ENCODE peak calls at places on chromosomes 13 and 19, in nine cellular contexts. T, R, A, J, E, K, C, O and I are unnamed samples.

GRCh38 chr13:30235206-30235605 is 72.1 kb downstream of the KATNAL1 start:
- DNase-seq in E (peak), K (no peak), O (no peak), C (no peak), A (no peak), T (no peak), J (no peak), R (no peak), I (no peak)

GRCh38 chr13:96994030-96994848 is at the start of gene OXGR1:
- DNase-seq in E (peak), C (no peak), O (no peak), R (peak), A (peak), T (no peak), J (no peak), K (no peak), I (no peak)

GRCh38 chr19:45863840-45864628 is at the start of gene FOXA3:
- DNase-seq in O (peak), E (peak), J (peak), T (peak), C (peak), A (peak), R (peak), K (no peak), I (no peak)

GRCh38 chr19:18446811-18447359 is 9.0 kb upstream of the ISYNA1 start:
- DNase-seq in K (no peak), A (no peak), C (no peak), T (no peak), R (no peak), J (no peak), O (no peak), E (no peak), I (no peak)

GRCh38 chr13:30364876-30365275 is 57.4 kb upstream of the UBE2L5 start:
- DNase-seq in A (peak), T (no peak), K (no peak), O (no peak), E (peak), J (peak), C (no peak), R (no peak), I (no peak)

GRCh38 chr19:7908078-7908699 is 4.5 kb downstream of the MAP2K7 start:
- DNase-seq in J (no peak), C (no peak), K (no peak), A (peak), R (no peak), O (no peak), T (no peak), E (no peak), I (no peak)

GRCh38 chr13:31377946-31378345 is 178.2 kb downstream of the B3GLCT start:
- DNase-seq in T (no peak), A (no peak), R (no peak), C (no peak), K (no peak), J (no peak), E (no peak), O (no peak), I (no peak)

GRCh38 chr19:15101479-15102082 is 5.6 kb upstream of the SYDE1 start:
- DNase-seq in T (no peak), J (peak), A (peak), C (no peak), K (no peak), O (no peak), E (peak), R (peak), I (no peak)

GRCh38 chr13:48443442-48444208 is 30.7 kb upstream of the LPAR6 start:
- DNase-seq in C (no peak), E (no peak), K (no peak), R (no peak), J (no peak), A (no peak), O (no peak), T (no peak), I (no peak)

GRCh38 chr19:2723345-2723715 is 2.2 kb upstream of the DIRAS1 start:
- DNase-seq in J (no peak), T (no peak), K (no peak), E (no peak), C (no peak), R (no peak), A (no peak), O (no peak), I (no peak)

GRCh38 chr13:99388334-99388923 is 81.2 kb upstream of the GPR183 start:
- DNase-seq in K (no peak), C (no peak), A (no peak), T (no peak), R (no peak), E (no peak), J (no peak), O (no peak), I (no peak)

GRCh38 chr13:97191615-97192014 is 30.5 kb upstream of the MBNL2 start:
- DNase-seq in T (no peak), R (no peak), A (no peak), E (no peak), J (no peak), C (no peak), O (no peak), K (peak), I (no peak)

GRCh38 chr19:31139871-31140505 is 209.2 kb downstream of the TSHZ3 start:
- DNase-seq in R (no peak), A (no peak), J (peak), E (peak), C (no peak), K (no peak), T (no peak), O (no peak), I (no peak)

GRCh38 chr19:48678201-48678600 is 5.4 kb upstream of the NTN5 start:
- DNase-seq in A (no peak), T (no peak), E (no peak), R (no peak), O (no peak), C (peak), J (no peak), K (no peak), I (no peak)

GRCh38 chr13:39538826-39539555 is 64.0 kb downstream of the LHFPL6 start:
- DNase-seq in R (no peak), A (no peak), J (peak), E (peak), C (no peak), K (no peak), O (no peak), T (no peak), I (no peak)

GRCh38 chr19:10892256-10892655 is 20.9 kb downstream of the CARM1 start:
- DNase-seq in O (no peak), A (no peak), K (no peak), C (no peak), T (no peak), E (no peak), R (no peak), J (no peak), I (no peak)

GRCh38 chr19:604355-604754 is 14.7 kb downstream of the HCN2 start:
- DNase-seq in J (no peak), O (no peak), T (no peak), E (peak), C (no peak), A (no peak), K (no peak), R (no peak), I (no peak)

GRCh38 chr19:32289566-32290210 is 55.7 kb upstream of the ZNF507 start:
- DNase-seq in C (no peak), K (no peak), A (no peak), R (no peak), E (no peak), O (no peak), T (no peak), J (no peak), I (no peak)

GRCh38 chr13:25276748-25277147 is 10.5 kb downstream of the MTMR6 start:
- DNase-seq in R (no peak), J (peak), T (no peak), C (no peak), O (no peak), K (no peak), A (no peak), E (peak), I (no peak)

GRCh38 chr13:91155512-91156114 is 191.9 kb upstream of the MIR17HG start:
- DNase-seq in K (no peak), T (no peak), C (peak), E (no peak), O (no peak), J (no peak), R (no peak), A (peak), I (no peak)

GRCh38 chr13:109152941-109153340 is 523.5 kb downstream of the MYO16 start:
- DNase-seq in K (no peak), T (no peak), R (no peak), A (no peak), J (no peak), O (no peak), C (no peak), E (no peak), I (no peak)

GRCh38 chr19:16836115-16836905 is 7.1 kb downstream of the SIN3B start:
- DNase-seq in O (no peak), R (peak), A (peak), E (peak), J (peak), C (no peak), T (no peak), K (no peak), I (no peak)

GRCh38 chr19:41821003-41821735 is 23.3 kb downstream of the LYPD4 start:
- DNase-seq in J (peak), K (no peak), C (no peak), A (peak), E (peak), O (no peak), T (no peak), R (peak), I (peak)

GRCh38 chr13:44792096-44792495 is 197.2 kb downstream of the NUFIP1 start:
- DNase-seq in R (no peak), J (no peak), K (no peak), O (no peak), C (no peak), T (no peak), A (no peak), E (no peak), I (no peak)

GRCh38 chr13:72399351-72399750 is 328.1 kb downstream of the MZT1 start:
- DNase-seq in T (no peak), R (no peak), A (no peak), O (no peak), J (no peak), C (no peak), E (no peak), K (no peak), I (no peak)

GRCh38 chr13:37869506-37869755 is 141 bp downstream of the TRPC4 start:
- DNase-seq in C (no peak), T (no peak), R (no peak), A (peak), O (no peak), E (no peak), J (no peak), K (no peak), I (no peak)

GRCh38 chr19:56765107-56765506 is 75.4 kb downstream of the PEG3 start:
- DNase-seq in C (peak), E (peak), A (no peak), K (peak), O (peak), T (peak), J (no peak), R (no peak), I (peak)

GRCh38 chr19:53992815-53993214 is 1.4 kb downstream of the CACNG6 start:
- DNase-seq in J (no peak), K (no peak), T (no peak), R (no peak), O (no peak), E (no peak), A (no peak), C (no peak), I (no peak)

GRCh38 chr13:94620286-94620896 is 18.7 kb downstream of the GPR180 start:
- DNase-seq in E (peak), J (peak), A (peak), O (no peak), K (no peak), R (peak), C (no peak), T (no peak), I (no peak)

GRCh38 chr19:33273881-33274662 is 28.3 kb downstream of the CEBPA start:
- DNase-seq in C (no peak), E (peak), O (peak), A (no peak), T (no peak), R (no peak), J (peak), K (no peak), I (peak)

GRCh38 chr19:14434543-14435319 is 1.6 kb downstream of the PKN1 start:
- DNase-seq in E (peak), J (peak), A (no peak), C (peak), K (no peak), O (peak), R (no peak), T (peak), I (peak)

GRCh38 chr19:44903602-44904425 is 1.8 kb upstream of the APOE start:
- DNase-seq in E (peak), O (peak), K (peak), C (peak), R (peak), A (peak), J (peak), T (peak), I (peak)

GRCh38 chr13:27203186-27203585 is 31.6 kb upstream of the USP12 start:
- DNase-seq in O (no peak), J (no peak), K (no peak), C (no peak), A (peak), T (no peak), E (no peak), R (no peak), I (no peak)
- H3K27ac ChIP-seq in O (no peak), J (no peak), K (no peak), C (no peak), A (no peak), T (no peak), E (no peak), R (no peak), I (no peak)

GRCh38 chr19:13020002-13020414 is 24.7 kb downstream of the NFIX start:
- DNase-seq in O (no peak), T (no peak), K (no peak), E (peak), A (peak), R (peak), J (peak), C (no peak), I (no peak)
- H3K4me3 ChIP-seq in O (no peak), T (no peak), K (no peak), E (peak), A (peak), R (no peak), J (no peak), C (no peak), I (no peak)

DNA sequence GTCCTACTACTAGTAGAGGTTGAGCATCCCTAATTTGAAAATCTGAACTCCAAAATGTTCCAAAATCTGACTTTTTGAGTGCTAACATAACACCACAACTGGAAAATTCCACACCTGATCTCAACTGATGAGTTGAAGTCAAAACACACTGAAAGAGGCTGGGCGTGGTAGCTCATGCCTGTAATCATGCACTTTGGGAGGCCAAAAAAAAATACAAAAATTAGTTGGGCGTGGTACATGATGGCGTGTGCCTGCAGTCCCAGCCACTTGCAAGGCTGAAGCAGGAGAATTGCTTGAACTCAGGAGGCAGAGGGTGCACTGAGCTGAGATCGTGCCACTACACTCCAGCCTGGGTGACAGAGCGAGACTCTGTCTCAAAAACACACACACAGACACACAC is 29.9 kb downstream of the USP12 start:
- DNase-seq in K (no peak), C (no peak), J (no peak), E (no peak), O (no peak), R (no peak), A (no peak), T (no peak), I (no peak)
- H3K27ac ChIP-seq in K (no peak), C (no peak), J (no peak), E (no peak), O (no peak), R (no peak), A (no peak), T (no peak), I (no peak)

DNA sequence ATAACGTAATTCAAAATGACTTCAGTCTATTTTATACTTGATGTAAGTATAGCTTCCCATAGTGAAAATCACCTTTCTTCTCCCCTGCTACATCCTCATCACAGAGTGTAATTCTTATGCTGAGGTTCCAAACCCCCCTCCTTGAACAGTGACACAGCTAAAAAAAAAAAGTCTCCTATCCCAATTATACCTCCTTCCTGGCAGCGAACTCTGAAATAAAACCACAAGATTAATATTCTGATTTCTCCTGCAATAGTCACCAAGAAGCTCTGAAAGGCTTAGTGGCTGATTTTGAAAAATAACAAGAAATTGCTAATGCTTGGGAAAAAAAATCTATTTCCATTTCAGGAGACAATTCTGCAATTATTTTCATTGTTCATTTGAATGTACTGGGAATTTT is 36.3 kb downstream of the EFNB2 start:
- DNase-seq in C (no peak), O (no peak), A (no peak), T (no peak), K (no peak), R (no peak), E (no peak), J (no peak), I (no peak)
- H3K4me3 ChIP-seq in C (no peak), O (no peak), A (no peak), T (no peak), K (no peak), R (no peak), E (no peak), J (no peak), I (no peak)

GRCh38 chr19:40736661-40737060 is 13.6 kb downstream of the ACTMAP start:
- DNase-seq in E (no peak), O (no peak), A (no peak), C (no peak), T (no peak), J (no peak), K (no peak), R (no peak), I (no peak)
- H3K27ac ChIP-seq in E (no peak), O (no peak), A (no peak), C (no peak), T (no peak), J (no peak), K (no peak), R (no peak), I (no peak)

GRCh38 chr19:6734096-6734696 is 3.2 kb downstream of the GPR108 start:
- DNase-seq in A (no peak), T (peak), C (no peak), K (no peak), O (no peak), R (no peak), J (no peak), E (no peak), I (peak)

GRCh38 chr19:6736169-6736916 is 1.0 kb downstream of the GPR108 start:
- DNase-seq in A (peak), T (peak), O (peak), K (peak), C (peak), R (peak), J (peak), E (peak), I (peak)

GRCh38 chr19:6733338-6734095 is 3.9 kb downstream of the GPR108 start:
- DNase-seq in A (peak), R (no peak), J (no peak), T (peak), K (no peak), O (no peak), C (no peak), E (no peak), I (peak)

GRCh38 chr19:6736917-6737283 is 480 bp downstream of the GPR108 start:
- DNase-seq in C (no peak), O (no peak), T (no peak), R (no peak), A (no peak), E (no peak), K (no peak), J (no peak), I (no peak)

DNA sequence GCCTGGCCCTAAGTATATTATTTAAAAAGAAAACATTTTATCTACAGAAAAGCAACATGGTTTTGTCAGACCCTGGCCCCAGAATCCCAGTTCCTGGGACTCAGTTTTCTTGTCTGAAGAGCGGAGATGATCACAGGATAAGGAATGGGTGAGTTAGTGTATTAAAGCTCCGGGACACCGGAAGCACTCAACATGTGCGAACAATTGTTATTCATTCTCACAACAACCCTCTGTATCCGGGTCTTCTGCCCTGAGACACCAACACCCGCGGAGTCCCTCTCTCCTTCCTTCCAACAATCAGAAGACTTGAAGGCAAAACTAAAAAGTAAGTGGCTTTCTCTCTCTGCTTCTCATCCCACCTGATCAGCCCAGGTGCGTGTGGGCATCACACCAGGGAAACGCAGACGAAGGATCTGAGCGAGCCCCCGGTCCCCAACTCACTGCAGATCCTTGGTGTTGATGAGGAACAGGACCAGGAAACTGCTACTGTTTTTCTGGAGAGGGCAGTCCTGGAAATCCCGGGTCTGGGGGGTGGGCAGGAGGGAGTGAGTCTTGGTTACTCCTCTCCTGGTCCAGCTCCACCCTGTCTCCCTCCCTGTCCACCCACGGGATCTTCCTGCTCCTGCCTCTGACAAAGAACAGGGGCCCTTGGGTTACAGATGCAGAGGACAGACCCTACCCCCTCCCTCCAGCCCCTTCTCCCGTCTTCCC is 2.0 kb downstream of the GPR108 start:
- DNase-seq in E (no peak), R (no peak), A (no peak), C (no peak), O (no peak), J (no peak), T (no peak), K (no peak), I (peak)
- H3K4me3 ChIP-seq in E (peak), R (peak), A (peak), C (no peak), O (no peak), J (no peak), T (no peak), K (no peak), I (no peak)

GRCh38 chr13:73717632-73718031 is 416.6 kb downstream of the KLF12 start:
- DNase-seq in A (no peak), R (no peak), K (no peak), J (peak), O (no peak), C (peak), E (peak), T (no peak), I (no peak)

GRCh38 chr13:73718248-73718647 is 416.0 kb downstream of the KLF12 start:
- DNase-seq in K (no peak), A (no peak), T (no peak), C (no peak), O (no peak), E (no peak), R (no peak), J (no peak), I (no peak)

GRCh38 chr13:73715114-73715909 is 418.9 kb downstream of the KLF12 start:
- DNase-seq in K (no peak), J (no peak), T (no peak), A (no peak), C (no peak), R (no peak), E (no peak), O (no peak), I (peak)

GRCh38 chr13:73714522-73714921 is 419.7 kb downstream of the KLF12 start:
- DNase-seq in T (no peak), E (no peak), C (no peak), J (no peak), K (no peak), O (no peak), R (no peak), A (no peak), I (no peak)

GRCh38 chr13:73715910-73716257 is 418.3 kb downstream of the KLF12 start:
- DNase-seq in C (no peak), T (no peak), R (no peak), E (no peak), A (no peak), K (no peak), O (no peak), J (no peak), I (no peak)
- H3K27ac ChIP-seq in C (no peak), T (no peak), R (no peak), E (no peak), A (no peak), K (no peak), O (no peak), J (no peak), I (no peak)